ENCODE peak calls at places on chromosomes 1 and 21, in five cellular contexts. A is stimulated activated CD8-positive, alpha-beta memory T cell treated with anti-CD3 and anti-CD28 coated beads, Interleukin-15, amount 100 ng/mL, for 4 hours; Q is cardiac muscle cell; E is ELF-1; J is activated CD4-positive, alpha-beta T cell treated with anti-CD3 and anti-CD28 coated beads for 24 hours. U is an unnamed sample.

GRCh38 chr1:239884776-239885175 is 206.9 kb upstream of the FMN2 start:
- DNase-seq in A (no peak), Q (no peak), E (no peak), J (no peak), U (no peak)

GRCh38 chr1:201269900-201270410 is 13.4 kb upstream of the PKP1 start:
- DNase-seq in A (no peak), Q (no peak), E (no peak), J (no peak), U (no peak)

GRCh38 chr1:201445300-201445699 is 23.7 kb downstream of the PHLDA3 start:
- DNase-seq in A (no peak), Q (no peak), E (no peak), J (no peak), U (no peak)

GRCh38 chr1:79554620-79555160 is 548.2 kb upstream of the ADGRL4 start:
- DNase-seq in A (no peak), Q (peak), E (no peak), J (no peak), U (no peak)

GRCh38 chr1:20787775-20788488 is 825 bp upstream of the HP1BP3 start:
- DNase-seq in A (no peak), Q (peak), E (peak), J (no peak), U (peak)

GRCh38 chr1:164560076-164560475 is 1.1 kb downstream of the PBX1 start:
- DNase-seq in A (no peak), Q (no peak), E (no peak), J (no peak), U (no peak)

GRCh38 chr1:116122955-116123757 is 12.0 kb downstream of the MAB21L3 start:
- DNase-seq in A (no peak), Q (peak), E (peak), J (no peak), U (no peak)

GRCh38 chr1:238029126-238029525 is 138.4 kb upstream of the ZP4 start:
- DNase-seq in A (no peak), Q (no peak), E (peak), J (no peak), U (no peak)

GRCh38 chr1:4133541-4133940 is 233.5 kb upstream of the C1orf174 start:
- DNase-seq in A (no peak), Q (no peak), E (no peak), J (no peak), U (no peak)

GRCh38 chr1:156124557-156125483 is 10.3 kb downstream of the LMNA start:
- DNase-seq in A (no peak), Q (no peak), E (no peak), J (no peak), U (no peak)

GRCh38 chr1:42742141-42742540 is 2.1 kb upstream of the CLDN19 start:
- DNase-seq in A (no peak), Q (no peak), E (no peak), J (no peak), U (no peak)

GRCh38 chr21:26072891-26073615 is 97.5 kb downstream of the APP start:
- DNase-seq in A (no peak), Q (no peak), E (no peak), J (no peak), U (no peak)

GRCh38 chr1:8962812-8963669 is 17.4 kb downstream of the CA6 start:
- DNase-seq in A (no peak), Q (peak), E (peak), J (peak), U (peak)

GRCh38 chr1:60936052-60936619 is 146.2 kb upstream of the NFIA start:
- DNase-seq in A (no peak), Q (peak), E (no peak), J (no peak), U (no peak)

GRCh38 chr1:21589618-21590017 is 79.5 kb downstream of the RAP1GAP start:
- DNase-seq in A (no peak), Q (no peak), E (no peak), J (no peak), U (no peak)

GRCh38 chr1:169124459-169124858 is 18.0 kb downstream of the ATP1B1 start:
- DNase-seq in A (no peak), Q (no peak), E (no peak), J (no peak), U (no peak)

GRCh38 chr1:100316622-100317021 is 35.7 kb upstream of the CDC14A start:
- DNase-seq in A (no peak), Q (no peak), E (no peak), J (no peak), U (no peak)

GRCh38 chr1:59076612-59077011 is 220.3 kb upstream of the FGGY start:
- DNase-seq in A (no peak), Q (peak), E (no peak), J (no peak), U (no peak)

U was measured in iPS-NIHi11.